ENCODE peak calls at places on chromosomes 12 and 14, in four cellular contexts. S is HL-60; K is stimulated activated CD4-positive, alpha-beta T cell treated with anti-CD3 and anti-CD28 coated beads, TNF-alpha, amount 100 ng/mL, for 24 hours; U is activated T-cell treated with anti-CD3 and anti-CD28 coated beads, Interleukin-2, amount 50 U/mL, for 1 hour. O is an unnamed sample.

GRCh38 chr12:2256915-2257314 is 204.1 kb downstream of the CACNA1C start:
- DNase-seq in U (no peak), K (no peak), S (no peak), O (no peak)

GRCh38 chr14:39322807-39323206 is 89.1 kb downstream of the MIA2 start:
- DNase-seq in S (no peak), K (no peak), U (no peak), O (no peak)

GRCh38 chr12:38772427-38772826 is 133.0 kb downstream of the CPNE8 start:
- DNase-seq in U (no peak), K (no peak), S (no peak), O (no peak)

GRCh38 chr14:99028041-99028440 is 244.0 kb downstream of the BCL11B start:
- DNase-seq in U (no peak), S (no peak), K (no peak), O (no peak)

GRCh38 chr12:3186546-3187237 is 109.5 kb downstream of the TSPAN9 start:
- DNase-seq in U (no peak), K (no peak), S (no peak), O (no peak)

GRCh38 chr12:64618953-64619590 is 8.8 kb downstream of the RASSF3 start:
- DNase-seq in S (peak), K (no peak), U (no peak), O (no peak)

GRCh38 chr14:84272290-84272721 is 1257.6 kb upstream of the FLRT2 start:
- DNase-seq in K (no peak), U (no peak), S (peak), O (no peak)

GRCh38 chr12:69534389-69534822 is 50.9 kb upstream of the CCT2 start:
- DNase-seq in K (peak), S (no peak), U (no peak), O (no peak)

GRCh38 chr12:121241203-121241970 is 31.5 kb downstream of the P2RX4 start:
- DNase-seq in K (no peak), U (no peak), S (no peak), O (no peak)